ENCODE peak calls at places on chromosome 17, in nine cellular contexts. P, A, O, N, Z, V, L, Y and G are unnamed samples.

GRCh38 chr17:72274632-72275031 is 153.8 kb downstream of the SOX9 start:
- DNase-seq in A (no peak), V (no peak), P (no peak), O (no peak), Y (no peak), L (no peak), N (no peak), Z (no peak), G (no peak)

GRCh38 chr17:66963521-66964082 is 905 bp upstream of the CACNG4 start:
- DNase-seq in Z (no peak), V (no peak), L (no peak), Y (no peak), N (no peak), P (no peak), O (no peak), A (no peak), G (no peak)

GRCh38 chr17:9350083-9350482 is 225.5 kb downstream of the STX8 start:
- DNase-seq in Z (peak), P (no peak), A (no peak), N (no peak), O (no peak), Y (no peak), V (no peak), L (no peak), G (no peak)

GRCh38 chr17:36879027-36879426 is 58.2 kb upstream of the LHX1 start:
- DNase-seq in Z (no peak), N (no peak), O (no peak), P (no peak), Y (no peak), L (no peak), A (no peak), V (no peak), G (no peak)

GRCh38 chr17:2369551-2370210 is 31.2 kb downstream of the MNT start:
- DNase-seq in Y (no peak), V (no peak), A (no peak), O (no peak), Z (no peak), P (peak), N (no peak), L (no peak), G (no peak)

GRCh38 chr17:40345161-40346034 is 19.1 kb downstream of the GJD3 start:
- DNase-seq in L (no peak), Y (no peak), V (peak), O (no peak), A (no peak), Z (peak), N (no peak), P (no peak), G (peak)

GRCh38 chr17:7530294-7530900 is 18.5 kb upstream of the TNFSF12 start:
- DNase-seq in P (no peak), Y (no peak), A (no peak), V (no peak), O (no peak), N (no peak), L (no peak), Z (no peak), G (no peak)

GRCh38 chr17:68290268-68290954 is 516 bp downstream of the SLC16A6 start:
- DNase-seq in Y (no peak), L (peak), N (peak), P (peak), V (peak), Z (no peak), O (no peak), A (peak), G (no peak)

GRCh38 chr17:79136596-79136995 is 62.0 kb downstream of the ENGASE start:
- DNase-seq in V (no peak), N (no peak), O (no peak), A (no peak), Z (no peak), Y (no peak), P (no peak), L (no peak), G (no peak)

GRCh38 chr17:80640379-80641071 is 95.9 kb downstream of the RPTOR start:
- DNase-seq in O (no peak), A (no peak), N (no peak), Y (no peak), Z (no peak), L (no peak), V (no peak), P (no peak), G (no peak)

GRCh38 chr17:7930841-7931631 is 710 bp downstream of the TRAPPC1 start:
- DNase-seq in Z (peak), V (no peak), Y (no peak), L (no peak), N (no peak), P (no peak), O (no peak), A (no peak), G (peak)

GRCh38 chr17:72297326-72298115 is 176.7 kb downstream of the SOX9 start:
- DNase-seq in Z (peak), N (no peak), L (no peak), V (peak), A (no peak), P (no peak), O (no peak), Y (no peak), G (peak)

GRCh38 chr17:81322271-81323082 is 27.4 kb upstream of the SLC38A10 start:
- DNase-seq in A (no peak), Y (no peak), Z (no peak), V (no peak), P (peak), L (peak), N (peak), O (no peak), G (no peak)

GRCh38 chr17:63698381-63698885 is 1.5 kb downstream of the LIMD2 start:
- DNase-seq in A (no peak), V (peak), Y (no peak), L (no peak), O (no peak), Z (no peak), P (no peak), N (peak), G (no peak)

GRCh38 chr17:43570518-43570928 is 24.4 kb upstream of the ETV4 start:
- DNase-seq in V (no peak), P (no peak), Y (no peak), L (no peak), A (no peak), N (no peak), O (no peak), Z (peak), G (no peak)

GRCh38 chr17:49848739-49849138 is 870 bp upstream of the TAC4 start:
- DNase-seq in N (no peak), V (no peak), L (no peak), A (no peak), O (no peak), Z (no peak), Y (no peak), P (no peak), G (no peak)

GRCh38 chr17:49402706-49403105 is 12.0 kb downstream of the PHB1 start:
- DNase-seq in V (no peak), A (no peak), L (no peak), O (no peak), N (no peak), P (no peak), Z (no peak), Y (no peak), G (peak)

GRCh38 chr17:61426482-61427304 is 25.5 kb upstream of the TBX4 start:
- DNase-seq in A (no peak), O (no peak), Y (no peak), Z (no peak), L (no peak), P (no peak), V (no peak), N (no peak), G (no peak)

GRCh38 chr17:28734712-28735241 is 6.2 kb downstream of the NEK8 start:
- DNase-seq in Y (no peak), P (no peak), A (no peak), Z (no peak), V (no peak), N (no peak), O (no peak), L (no peak), G (no peak)

GRCh38 chr17:81688616-81689015 is 4.8 kb downstream of the HGS start:
- DNase-seq in V (no peak), N (no peak), Z (no peak), A (no peak), P (no peak), L (no peak), O (no peak), Y (no peak), G (no peak)

GRCh38 chr17:81815646-81815985 is 11.7 kb downstream of the GCGR start:
- DNase-seq in P (no peak), O (no peak), L (no peak), Y (no peak), A (no peak), N (no peak), V (no peak), Z (no peak), G (no peak)

GRCh38 chr17:27810211-27810901 is 10.0 kb upstream of the NOS2 start:
- DNase-seq in N (no peak), O (no peak), P (no peak), A (no peak), Z (no peak), Y (no peak), V (no peak), L (no peak), G (no peak)

GRCh38 chr17:64134996-64135395 is 5.1 kb upstream of the ERN1 start:
- DNase-seq in N (no peak), P (no peak), Y (no peak), O (no peak), L (no peak), Z (no peak), V (no peak), A (no peak), G (no peak)

GRCh38 chr17:80214878-80215210 is 5.3 kb downstream of the SGSH start:
- DNase-seq in Y (no peak), L (no peak), N (no peak), O (no peak), Z (no peak), V (no peak), P (no peak), A (no peak), G (no peak)

GRCh38 chr17:42279776-42280630 is 3.8 kb upstream of the STAT5B start:
- DNase-seq in V (no peak), P (peak), L (no peak), Y (no peak), A (no peak), Z (no peak), N (no peak), O (no peak), G (no peak)

GRCh38 chr17:28896884-28897768 is at the start of gene FLOT2:
- DNase-seq in N (peak), Z (peak), L (peak), O (no peak), V (peak), Y (peak), P (peak), A (peak), G (peak)

GRCh38 chr17:13746379-13746778 is 144.7 kb upstream of the HS3ST3A1 start:
- DNase-seq in O (no peak), V (no peak), N (no peak), Y (no peak), L (no peak), P (no peak), Z (no peak), A (no peak), G (no peak)

GRCh38 chr17:78168906-78169793 is 769 bp downstream of the SYNGR2 start:
- DNase-seq in O (peak), N (peak), V (peak), P (peak), A (peak), L (no peak), Y (peak), Z (peak), G (peak)

GRCh38 chr17:28993645-28994426 is 12.0 kb downstream of the SEZ6 start:
- DNase-seq in A (no peak), L (no peak), P (no peak), Y (no peak), N (no peak), O (no peak), Z (no peak), V (no peak), G (no peak)

GRCh38 chr17:39999067-39999466 is 16.2 kb upstream of the CSF3 start:
- DNase-seq in L (no peak), A (no peak), V (no peak), Y (no peak), P (no peak), O (no peak), N (no peak), Z (no peak), G (no peak)